ENCODE peak calls at places on chromosomes 3 and 15, in eight cellular contexts. X is NCI-H2081, B is iris pigment epithelial cell, Q is substantia nigra, L is AG20443, V is germinal center, M is T follicular helper cell, E is aorta. I is an unnamed sample.

GRCh38 chr15:80638553-80639167 is 56.5 kb upstream of the ABHD17C start:
- DNase-seq in Q (no peak), E (no peak), B (peak; percentile 23), L (no peak), M (no peak), V (no peak), X (no peak), I (no peak)

GRCh38 chr15:41932511-41932910 is 38.7 kb upstream of the SPTBN5 start:
- DNase-seq in Q (no peak), X (no peak), L (no peak), B (no peak), M (no peak), E (no peak), V (no peak), I (no peak)

GRCh38 chr3:106183762-106184391 is 315.1 kb upstream of the CBLB start:
- DNase-seq in Q (no peak), B (peak; percentile 93), L (peak; percentile 59), X (no peak), M (no peak), E (no peak), V (no peak), I (no peak)

GRCh38 chr15:33098082-33099058 is 96.1 kb downstream of the FMN1 start:
- DNase-seq in M (no peak), E (no peak), B (peak; percentile 93), L (peak; percentile 77), V (no peak), X (no peak), Q (no peak), I (no peak)

GRCh38 chr15:92117301-92117731 is 263.8 kb downstream of the SLCO3A1 start:
- DNase-seq in X (no peak), B (no peak), L (peak; percentile 25), M (no peak), E (no peak), Q (no peak), V (no peak), I (no peak)

GRCh38 chr3:33980252-33980651 is 181.8 kb downstream of the PDCD6IP start:
- DNase-seq in X (no peak), Q (no peak), E (no peak), V (no peak), L (peak; percentile 84), B (peak; percentile 74), M (no peak), I (no peak)

GRCh38 chr3:71629289-71630252 is 46.0 kb upstream of the FOXP1 start:
- DNase-seq in M (no peak), V (peak; percentile 52), E (peak; percentile 64), X (no peak), B (peak; percentile 41), L (peak; percentile 77), Q (no peak), I (no peak)

GRCh38 chr3:61451841-61452240 is 109.5 kb upstream of the PTPRG start:
- DNase-seq in Q (no peak), L (no peak), E (no peak), X (no peak), M (no peak), B (peak; percentile 36), V (no peak), I (no peak)

GRCh38 chr3:42846682-42847522 is 28.8 kb downstream of the CYP8B1 start:
- DNase-seq in B (no peak), V (peak; percentile 54), M (no peak), L (no peak), Q (peak; percentile 23), E (peak; percentile 60), X (no peak), I (no peak)

GRCh38 chr3:58801541-58801940 is 135.0 kb upstream of the FAM3D start:
- DNase-seq in E (no peak), M (no peak), V (no peak), X (no peak), L (no peak), B (no peak), Q (no peak), I (no peak)

I was measured in T-helper 1 cell.